ENCODE peak calls at places on chromosomes 1 and 21, in four cellular contexts. V, S, D and J are unnamed samples.

GRCh38 chr1:234724517-234725176 is 114.7 kb upstream of the IRF2BP2 start:
- DNase-seq in V (peak), D (peak), S (peak), J (no peak)

GRCh38 chr1:28898267-28898955 is 16.0 kb upstream of the EPB41 start:
- DNase-seq in V (no peak), S (no peak), D (no peak), J (no peak)

GRCh38 chr21:35046223-35046690 is 2.8 kb downstream of the RUNX1 start:
- DNase-seq in V (no peak), S (no peak), D (no peak), J (no peak)

GRCh38 chr1:45010855-45011811 is at the start of gene HECTD3:
- DNase-seq in D (peak), V (peak), S (peak), J (peak)

GRCh38 chr1:235929216-235929615 is 62.5 kb upstream of the LYST start:
- DNase-seq in S (no peak), D (no peak), V (no peak), J (no peak)

GRCh38 chr1:2921970-2922686 is 99.1 kb upstream of the ACTRT2 start:
- DNase-seq in V (peak), D (peak), S (peak), J (peak)

GRCh38 chr1:23178931-23179330 is 10.3 kb upstream of the LUZP1 start:
- DNase-seq in D (peak), S (no peak), V (no peak), J (peak)

GRCh38 chr1:20100632-20101355 is 18.5 kb downstream of the PLA2G2D start:
- DNase-seq in S (peak), D (peak), V (peak), J (peak)

GRCh38 chr1:215376544-215377264 is 190.4 kb upstream of the KCTD3 start:
- DNase-seq in V (no peak), S (no peak), D (no peak), J (no peak)

GRCh38 chr1:86245566-86246190 is 89.1 kb upstream of the COL24A1 start:
- DNase-seq in D (no peak), V (no peak), S (no peak), J (no peak)

GRCh38 chr1:174166530-174167328 is 7.4 kb downstream of the RABGAP1L start:
- DNase-seq in D (no peak), V (no peak), S (no peak), J (no peak)

GRCh38 chr1:215636258-215636965 is 69.3 kb downstream of the KCTD3 start:
- DNase-seq in V (no peak), S (peak), D (no peak), J (no peak)